ENCODE peak calls at places on chromosome X, in eight cellular contexts. K is choroid plexus epithelial cell, Z is endodermal cell, H is heart right ventricle, V is MM.1S, Q is brain microvascular endothelial cell, P is kidney, J is AG09309. C is an unnamed sample.

GRCh38 chrX:76420237-76420636 is 7.3 kb upstream of the MAGEE1 start:
- DNase-seq in H (no peak), Z (no peak), V (no peak), J (no peak), K (peak), P (no peak), Q (no peak), C (peak)

GRCh38 chrX:121365572-121366161 is 318.3 kb downstream of the GLUD2 start:
- DNase-seq in P (no peak), V (peak), H (no peak), Z (peak), J (no peak), K (no peak), Q (no peak), C (no peak)

GRCh38 chrX:77087529-77088169 is 359.5 kb upstream of the FGF16 start:
- DNase-seq in P (no peak), Z (no peak), Q (peak), V (no peak), J (no peak), H (peak), K (peak), C (peak)

GRCh38 chrX:120549483-120550452 is 11.0 kb downstream of the CUL4B start:
- DNase-seq in K (peak), P (no peak), H (no peak), J (peak), Q (peak), Z (no peak), V (no peak), C (peak)

GRCh38 chrX:56766554-56767412 is 37.7 kb downstream of the NBDY start:
- DNase-seq in H (no peak), K (peak), Z (peak), Q (peak), V (peak), P (no peak), J (no peak), C (peak)

GRCh38 chrX:68599256-68600152 is 48.0 kb upstream of the STARD8 start:
- DNase-seq in J (no peak), Q (peak), V (no peak), H (no peak), K (peak), Z (peak), P (no peak), C (peak)

GRCh38 chrX:24768556-24768955 is 74.8 kb downstream of the POLA1 start:
- DNase-seq in Q (no peak), V (no peak), K (no peak), P (no peak), H (no peak), Z (no peak), J (no peak), C (no peak)

GRCh38 chrX:9466115-9466495 is 1.2 kb downstream of the TBL1X start:
- DNase-seq in P (peak), Q (no peak), V (peak), H (peak), J (no peak), K (no peak), Z (peak), C (peak)

GRCh38 chrX:48785525-48786214 is 720 bp upstream of the GATA1 start:
- DNase-seq in Q (no peak), Z (no peak), P (no peak), V (no peak), H (no peak), J (no peak), K (no peak), C (no peak)

GRCh38 chrX:138748480-138748879 is 37.0 kb upstream of the FGF13 start:
- DNase-seq in H (no peak), J (no peak), Q (no peak), V (peak), Z (no peak), K (peak), P (no peak), C (peak)

GRCh38 chrX:45716747-45717146 is 516.1 kb upstream of the DIPK2B start:
- DNase-seq in H (no peak), Z (no peak), J (peak), P (no peak), V (no peak), K (no peak), Q (no peak), C (no peak)

GRCh38 chrX:48648299-48648698 is 35.3 kb upstream of the WAS start:
- DNase-seq in Z (peak), V (peak), Q (peak), P (no peak), K (peak), H (peak), J (peak), C (peak)

GRCh38 chrX:45743081-45743533 is 542.4 kb upstream of the DIPK2B start:
- DNase-seq in J (no peak), P (no peak), V (no peak), Z (peak), Q (peak), H (no peak), K (peak), C (peak)

GRCh38 chrX:96435636-96436035 is 249.0 kb upstream of the DIAPH2 start:
- DNase-seq in Q (peak), P (no peak), H (no peak), Z (no peak), J (no peak), K (peak), V (no peak), C (peak)

GRCh38 chrX:139559383-139560042 is 29.0 kb downstream of the F9 start:
- DNase-seq in V (peak), P (no peak), Q (peak), J (peak), Z (peak), K (peak), H (peak), C (peak)

GRCh38 chrX:69133561-69134542 is 31.4 kb downstream of the PJA1 start:
- DNase-seq in V (no peak), Z (peak), J (peak), K (peak), Q (peak), P (peak), H (peak), C (peak)

GRCh38 chrX:52410439-52411394 is 41.9 kb downstream of the XAGE2 start:
- DNase-seq in V (no peak), K (no peak), J (no peak), P (no peak), Q (no peak), Z (no peak), H (no peak), C (no peak)

GRCh38 chrX:72038016-72038415 is 93.7 kb downstream of the RTL5 start:
- DNase-seq in V (no peak), H (no peak), Q (no peak), Z (peak), P (no peak), J (no peak), K (no peak), C (no peak)

GRCh38 chrX:108557594-108557993 is 118.0 kb downstream of the COL4A5 start:
- DNase-seq in Z (no peak), V (no peak), H (no peak), P (no peak), K (no peak), Q (no peak), J (no peak), C (no peak)

GRCh38 chrX:115650916-115651315 is 89.9 kb downstream of the PLS3 start:
- DNase-seq in J (peak), K (peak), Q (peak), V (peak), Z (peak), P (no peak), H (peak), C (peak)

GRCh38 chrX:119757979-119758681 is at the start of gene SOWAHD:
- DNase-seq in Z (peak), K (no peak), J (no peak), Q (no peak), V (peak), P (peak), H (no peak), C (no peak)

GRCh38 chrX:17549005-17549685 is 174.1 kb downstream of the NHS start:
- DNase-seq in Z (peak), V (peak), K (no peak), Q (no peak), P (no peak), J (no peak), H (no peak), C (no peak)

GRCh38 chrX:40154229-40154852 is 56.6 kb upstream of the BCOR start:
- DNase-seq in Z (peak), J (no peak), V (no peak), P (peak), Q (no peak), H (peak), K (peak), C (no peak)

GRCh38 chrX:94676285-94676684 is 1002.3 kb downstream of the FAM133A start:
- DNase-seq in Q (no peak), V (no peak), K (no peak), P (no peak), J (no peak), H (no peak), Z (peak), C (no peak)

GRCh38 chrX:29071525-29071924 is 484.3 kb downstream of the IL1RAPL1 start:
- DNase-seq in J (no peak), P (no peak), V (no peak), K (peak), Q (no peak), Z (no peak), H (no peak), C (peak)

GRCh38 chrX:69018416-69019072 is 146.7 kb downstream of the PJA1 start:
- DNase-seq in Q (no peak), P (no peak), V (no peak), K (no peak), H (no peak), J (no peak), Z (peak), C (no peak)

GRCh38 chrX:135543924-135544323 is 23.5 kb downstream of the INTS6L start:
- DNase-seq in K (no peak), V (no peak), H (no peak), J (no peak), P (no peak), Z (peak), Q (no peak), C (no peak)

GRCh38 chrX:141936080-141936479 is 32.4 kb downstream of the MAGEC1 start:
- DNase-seq in K (peak), Q (no peak), J (no peak), P (no peak), Z (no peak), V (peak), H (no peak), C (no peak)

GRCh38 chrX:153966283-153966688 is 5.3 kb downstream of the HCFC1 start:
- DNase-seq in V (no peak), K (no peak), J (no peak), H (no peak), P (peak), Q (no peak), Z (no peak), C (peak)

GRCh38 chrX:39726810-39727209 is 370.9 kb downstream of the BCOR start:
- DNase-seq in Z (no peak), P (no peak), V (no peak), H (peak), K (no peak), Q (peak), J (no peak), C (peak)

GRCh38 chrX:38895775-38896174 is 94.5 kb downstream of the MID1IP1 start:
- DNase-seq in K (no peak), Q (no peak), Z (no peak), H (no peak), V (no peak), P (no peak), J (no peak), C (no peak)

GRCh38 chrX:154356596-154356995 is 17.8 kb downstream of the FLNA start:
- DNase-seq in Z (no peak), Q (no peak), J (no peak), K (no peak), H (no peak), V (no peak), P (no peak), C (no peak)

GRCh38 chrX:104913348-104913747 is 307.1 kb downstream of the TEX13A start:
- DNase-seq in J (no peak), P (no peak), H (no peak), K (peak), V (peak), Q (no peak), Z (peak), C (peak)

GRCh38 chrX:108362026-108362425 is 76.2 kb downstream of the COL4A6 start:
- DNase-seq in Z (no peak), H (no peak), P (no peak), Q (peak), J (no peak), K (peak), V (no peak), C (peak)

GRCh38 chrX:136574548-136574947 is 42.5 kb downstream of the VGLL1 start:
- DNase-seq in K (peak), H (peak), J (no peak), Z (no peak), V (no peak), Q (no peak), P (no peak), C (peak)

GRCh38 chrX:40172169-40172979 is 74.6 kb upstream of the BCOR start:
- DNase-seq in V (no peak), Z (peak), J (no peak), K (peak), H (peak), Q (no peak), P (peak), C (peak)

GRCh38 chrX:85544609-85545008 is 165.1 kb upstream of the POF1B start:
- DNase-seq in Q (no peak), K (peak), P (no peak), V (no peak), H (no peak), Z (no peak), J (no peak), C (peak)

GRCh38 chrX:153624196-153625091 is 22.6 kb upstream of the DUSP9 start:
- DNase-seq in V (no peak), P (peak), K (no peak), Q (no peak), J (no peak), H (no peak), Z (no peak), C (no peak)

DNA sequence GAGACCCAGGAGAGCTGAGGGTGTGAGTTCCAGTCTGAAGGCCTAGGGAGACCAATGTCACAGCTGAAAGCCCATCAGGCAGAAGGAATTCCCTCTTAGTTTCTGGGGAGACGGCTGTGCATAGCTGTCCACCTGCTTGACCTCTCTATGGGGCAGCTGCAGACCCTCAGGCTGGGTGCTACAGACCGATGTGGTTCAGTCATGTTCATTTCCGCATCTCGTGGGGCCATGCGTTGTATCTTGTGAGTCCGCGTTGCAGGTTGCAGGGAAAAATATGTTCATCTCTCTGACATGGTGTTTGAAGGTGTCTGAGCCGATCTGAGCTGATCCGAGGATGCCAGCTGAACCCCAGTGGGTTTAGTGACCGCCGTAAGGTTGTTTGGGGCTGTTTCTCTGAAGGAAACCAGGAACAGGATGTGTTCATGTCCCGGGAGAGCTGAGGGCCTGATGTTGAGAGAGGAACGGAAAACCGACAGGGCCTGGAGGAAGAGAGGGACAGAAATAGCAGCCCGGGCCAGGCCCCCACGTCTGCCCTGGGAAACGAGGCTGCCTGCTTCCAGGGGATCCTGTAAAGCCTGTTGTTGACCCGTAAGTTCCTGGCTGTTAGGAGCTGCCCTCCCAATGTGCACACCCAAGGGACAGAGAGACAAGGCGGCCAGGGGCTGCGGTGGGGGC is 9.8 kb upstream of the P2RY8 start:
- DNase-seq in J (no peak), Z (no peak), V (no peak), P (no peak), Q (no peak), H (peak), K (no peak), C (no peak)
- TF ChIP-seq CTCF in J (no peak), Z (no peak), V (no peak), P (no peak), Q (no peak), H (no peak), K (no peak), C (no peak)

GRCh38 chrX:150692296-150692695 is 900 bp upstream of the MTMR1 start:
- DNase-seq in J (no peak), H (no peak), Z (no peak), Q (no peak), K (no peak), P (no peak), V (no peak), C (no peak)
- H3K4me3 ChIP-seq in J (no peak), H (peak), Z (peak), Q (no peak), K (no peak), P (peak), V (peak), C (peak)

GRCh38 chrX:54248309-54248708 is 65.3 kb upstream of the FAM120C start:
- DNase-seq in P (no peak), Q (no peak), Z (no peak), K (peak), H (no peak), J (peak), V (peak), C (peak)
- TF ChIP-seq CTCF in P (no peak), Q (no peak), Z (peak), K (peak), H (peak), J (peak), V (peak), C (peak)

DNA sequence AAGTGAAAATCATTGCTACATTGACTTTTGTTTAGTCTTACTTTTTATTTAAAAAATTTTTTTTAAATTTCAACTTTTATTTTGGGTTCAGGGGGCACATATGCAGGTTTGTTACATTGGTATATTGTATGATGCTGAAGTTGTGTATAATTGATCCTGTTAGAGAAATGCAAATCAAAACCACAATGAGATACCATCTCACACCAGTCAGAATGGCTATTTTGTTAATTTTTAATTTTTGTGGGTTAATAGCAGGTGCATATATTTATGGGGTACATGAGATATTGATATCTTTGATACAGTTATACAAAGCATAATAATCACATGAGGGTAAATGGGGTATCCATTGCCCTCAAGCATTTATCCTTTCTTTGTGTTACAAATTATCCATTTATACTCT is 34.1 kb downstream of the RBMX2 start:
- DNase-seq in Z (no peak), Q (no peak), H (no peak), J (no peak), K (no peak), V (no peak), P (no peak), C (no peak)
- H3K4me3 ChIP-seq in Z (no peak), Q (no peak), H (no peak), J (no peak), K (no peak), V (no peak), P (no peak), C (no peak)

GRCh38 chrX:13690836-13691235 is 1.9 kb downstream of the RAB9A start:
- DNase-seq in Q (no peak), V (no peak), P (no peak), J (no peak), K (no peak), H (no peak), Z (no peak), C (peak)
- TF ChIP-seq CTCF in Q (peak), V (peak), P (no peak), J (peak), K (peak), H (no peak), Z (peak), C (peak)

C was measured in fibroblast of mammary gland.